ENCODE peak calls at places on chromosomes 1 and 21, in five cellular contexts. W is mesothelial cell of epicardium, M is K562, Q is AG04450, R is bronchial epithelial cell. E is an unnamed sample.

GRCh38 chr21:26072891-26073615 is 97.5 kb downstream of the APP start:
- DNase-seq in M (no peak), W (no peak), Q (peak; percentile 44), R (no peak), E (no peak)

GRCh38 chr21:39388038-39388810 is 39.3 kb upstream of the HMGN1 start:
- DNase-seq in W (peak; percentile 96), Q (no peak), R (peak; percentile 59), M (peak; percentile 94), E (peak; percentile 88)

GRCh38 chr1:156025873-156026272 is 5.1 kb upstream of the SSR2 start:
- DNase-seq in M (peak; percentile 73), R (peak; percentile 30), W (no peak), Q (no peak), E (peak; percentile 67)

GRCh38 chr1:113879459-113880038 is 7.8 kb downstream of the BCL2L15 start:
- DNase-seq in M (no peak), Q (peak; percentile 30), R (no peak), W (no peak), E (no peak)

GRCh38 chr1:156804572-156805243 is 11.9 kb downstream of the SH2D2A start:
- DNase-seq in W (no peak), R (no peak), M (no peak), Q (no peak), E (no peak)

GRCh38 chr1:89523597-89524368 is 846 bp upstream of the LRRC8B start:
- DNase-seq in M (peak; percentile 80), W (peak; percentile 39), R (no peak), Q (no peak), E (peak; percentile 62)

GRCh38 chr1:23083714-23084480 is 64.6 kb downstream of the KDM1A start:
- DNase-seq in W (no peak), Q (no peak), R (no peak), M (no peak), E (no peak)

GRCh38 chr1:117268926-117269378 is 58.2 kb upstream of the VTCN1 start:
- DNase-seq in M (no peak), Q (no peak), R (peak; percentile 35), W (peak; percentile 61), E (no peak)

GRCh38 chr1:30310966-30311742 is 412.2 kb downstream of the MATN1 start:
- DNase-seq in M (no peak), Q (no peak), W (peak; percentile 22), R (no peak), E (no peak)

GRCh38 chr1:87140831-87141540 is 187.7 kb upstream of the LMO4 start:
- DNase-seq in W (no peak), Q (no peak), M (no peak), R (peak; percentile 83), E (no peak)

GRCh38 chr1:202037706-202038296 is 27.4 kb downstream of the ELF3 start:
- DNase-seq in W (no peak), M (no peak), R (peak; percentile 76), Q (no peak), E (no peak)

GRCh38 chr21:15754640-15755039 is 24.9 kb downstream of the USP25 start:
- DNase-seq in R (peak; percentile 88), W (no peak), M (no peak), Q (no peak), E (no peak)

GRCh38 chr1:119632836-119633235 is 15.2 kb downstream of the ZNF697 start:
- DNase-seq in Q (no peak), W (no peak), R (no peak), M (no peak), E (no peak)

GRCh38 chr1:200877010-200877409 is 4.2 kb downstream of the GPR25 start:
- DNase-seq in R (no peak), Q (no peak), M (no peak), W (no peak), E (no peak)

GRCh38 chr1:116569776-116570357 is 959 bp downstream of the CD58 start:
- DNase-seq in R (peak; percentile 50), W (no peak), M (peak; percentile 75), Q (no peak), E (no peak)

GRCh38 chr1:85344256-85344694 is 67.8 kb upstream of the BCL10 start:
- DNase-seq in Q (no peak), M (peak; percentile 57), R (peak; percentile 25), W (no peak), E (no peak)

GRCh38 chr1:15684468-15685283 is 556 bp downstream of the PLEKHM2 start:
- DNase-seq in W (peak; percentile 59), Q (no peak), R (no peak), M (peak; percentile 88), E (peak; percentile 59)
- TF ChIP-seq CTCF in W (no peak), Q (peak; percentile 14), R (no peak), M (no peak), E (no peak)

GRCh38 chr1:205488074-205488723 is 16.3 kb upstream of the CDK18 start:
- DNase-seq in R (peak; percentile 53), W (no peak), M (peak; percentile 82), Q (no peak), E (peak; percentile 81)
- TF ChIP-seq CTCF in R (peak; percentile 81), W (peak; percentile 71), M (peak; percentile 80), Q (peak; percentile 82), E (peak; percentile 34)

DNA sequence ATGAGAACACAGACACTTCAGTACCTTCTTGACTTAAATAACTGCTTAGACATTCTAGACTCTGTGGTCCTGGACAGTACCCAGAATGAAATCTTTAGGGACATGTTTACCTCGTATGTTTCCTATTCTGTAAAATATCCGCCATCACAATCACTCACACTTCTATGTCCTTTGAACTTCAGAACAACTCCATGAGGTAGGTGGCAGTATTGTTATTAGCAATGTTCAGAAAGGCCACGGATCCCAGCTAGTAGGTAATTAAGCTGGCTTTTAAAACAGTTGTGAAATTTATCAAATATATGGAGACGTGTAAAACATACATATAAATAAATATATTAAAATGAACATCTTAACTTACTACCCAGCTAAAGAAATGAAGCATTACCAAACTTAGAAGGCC is 83.4 kb downstream of the CACHD1 start:
- DNase-seq in Q (no peak), R (peak; percentile 27), M (no peak), W (no peak), E (no peak)
- TF ChIP-seq CTCF in Q (no peak), R (no peak), M (no peak), W (no peak), E (no peak)

GRCh38 chr1:115088871-115089442 is 346 bp downstream of the TSPAN2 start:
- DNase-seq in W (no peak), Q (no peak), M (no peak), R (no peak), E (no peak)

GRCh38 chr1:115090547-115090946 is 1.2 kb upstream of the TSPAN2 start:
- DNase-seq in W (no peak), Q (no peak), R (no peak), M (no peak), E (no peak)

GRCh38 chr1:115090956-115091355 is 1.7 kb upstream of the TSPAN2 start:
- DNase-seq in W (no peak), Q (no peak), M (no peak), R (no peak), E (no peak)

GRCh38 chr1:115088115-115088794 is 1.0 kb downstream of the TSPAN2 start:
- DNase-seq in R (no peak), W (no peak), M (no peak), Q (no peak), E (no peak)

DNA sequence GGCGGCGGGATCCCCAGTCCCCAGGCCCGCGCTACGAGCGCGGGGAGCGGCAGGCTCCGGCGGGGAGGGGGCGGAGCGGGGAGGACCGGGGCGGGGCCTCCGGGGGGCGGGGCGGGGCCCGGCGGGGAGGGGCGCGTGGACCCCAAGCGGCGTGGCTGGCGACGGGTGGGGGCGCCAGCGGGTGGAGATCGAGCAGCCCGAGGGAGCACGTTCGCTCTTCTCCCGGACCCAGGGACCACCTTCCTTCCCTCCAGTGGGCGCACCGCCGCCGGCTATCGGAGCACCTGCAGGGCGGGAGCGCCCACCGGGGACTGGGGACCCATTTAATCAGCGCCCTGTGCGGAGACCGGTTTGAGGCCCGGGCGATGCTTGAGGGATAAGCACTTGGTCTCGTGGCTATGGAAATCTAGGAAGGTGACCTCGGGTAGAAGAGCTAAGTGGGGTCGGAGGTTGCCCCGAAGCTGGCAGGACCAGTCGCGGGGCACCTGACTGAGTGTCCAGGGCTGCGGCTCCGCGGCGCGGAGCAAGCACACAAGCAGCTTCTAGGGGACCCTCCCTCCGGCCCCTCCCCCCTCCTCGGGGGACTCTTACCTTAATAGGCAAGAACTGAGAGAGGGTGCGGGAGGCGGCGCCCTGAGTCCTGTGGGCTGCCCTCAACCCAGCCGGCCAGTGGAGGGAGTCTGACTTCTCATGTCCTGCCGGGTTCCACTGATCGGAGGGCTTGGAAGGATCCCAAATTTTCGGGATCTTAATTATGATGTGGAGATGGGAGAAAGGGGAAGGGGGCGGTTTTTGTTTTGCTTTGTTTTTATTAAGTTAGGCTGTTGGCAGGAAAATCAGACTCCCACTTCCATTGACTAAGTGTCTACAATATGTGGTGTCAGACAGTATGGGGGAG is at the start of gene TSPAN2:
- DNase-seq in M (peak; percentile 45), W (peak; percentile 66), R (no peak), Q (peak; percentile 20), E (peak; percentile 45)
- TF ChIP-seq CTCF in M (no peak), W (no peak), R (no peak), Q (peak; percentile 46), E (no peak)

DNA sequence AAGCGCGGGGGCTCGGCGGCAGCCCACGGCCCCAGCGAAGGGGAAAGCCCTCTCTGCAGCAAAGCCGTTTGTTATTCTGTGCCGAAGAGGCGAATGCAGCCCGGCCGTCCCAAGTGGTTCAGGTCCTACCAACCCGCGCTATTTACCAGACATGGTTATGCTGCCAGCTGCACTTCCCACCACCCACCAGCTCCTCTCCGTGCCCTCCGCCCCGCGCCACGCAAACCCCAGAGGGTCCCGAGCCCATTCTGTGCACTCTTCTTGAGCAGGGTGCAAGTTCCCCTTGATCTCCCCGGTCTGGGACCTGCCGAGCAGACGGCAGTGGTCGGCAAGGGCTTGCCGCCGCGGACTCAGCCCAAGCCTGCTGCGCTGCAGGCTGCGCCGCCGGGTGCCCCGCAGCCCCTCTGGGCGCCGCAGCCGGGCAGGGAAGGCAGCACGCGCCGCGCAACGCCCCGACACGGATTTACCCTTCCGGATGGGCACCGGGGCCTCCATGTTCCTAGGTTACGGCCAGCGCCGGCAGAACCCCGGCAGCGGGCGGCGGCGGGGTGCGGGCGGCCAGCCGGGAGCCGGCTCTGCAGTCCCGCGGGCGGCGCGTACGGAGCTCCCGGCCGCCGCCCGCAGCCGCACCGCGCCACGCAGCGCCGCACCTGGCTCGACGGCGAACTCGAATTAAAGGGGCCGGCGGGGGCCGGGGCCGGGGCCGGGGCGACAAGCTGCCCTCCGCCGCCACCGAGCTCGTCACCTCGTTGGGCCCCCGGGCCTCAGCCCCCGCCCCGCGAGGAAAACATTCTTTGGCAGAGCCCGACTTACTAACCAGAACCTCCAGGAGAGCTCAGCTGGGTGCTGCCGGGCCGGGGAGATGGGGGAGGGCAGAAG is 865 bp upstream of the KCNA2 start:
- DNase-seq in W (peak; percentile 40), Q (no peak), R (no peak), M (no peak), E (peak; percentile 55)
- TF ChIP-seq CTCF in W (no peak), Q (no peak), R (no peak), M (no peak), E (no peak)

DNA sequence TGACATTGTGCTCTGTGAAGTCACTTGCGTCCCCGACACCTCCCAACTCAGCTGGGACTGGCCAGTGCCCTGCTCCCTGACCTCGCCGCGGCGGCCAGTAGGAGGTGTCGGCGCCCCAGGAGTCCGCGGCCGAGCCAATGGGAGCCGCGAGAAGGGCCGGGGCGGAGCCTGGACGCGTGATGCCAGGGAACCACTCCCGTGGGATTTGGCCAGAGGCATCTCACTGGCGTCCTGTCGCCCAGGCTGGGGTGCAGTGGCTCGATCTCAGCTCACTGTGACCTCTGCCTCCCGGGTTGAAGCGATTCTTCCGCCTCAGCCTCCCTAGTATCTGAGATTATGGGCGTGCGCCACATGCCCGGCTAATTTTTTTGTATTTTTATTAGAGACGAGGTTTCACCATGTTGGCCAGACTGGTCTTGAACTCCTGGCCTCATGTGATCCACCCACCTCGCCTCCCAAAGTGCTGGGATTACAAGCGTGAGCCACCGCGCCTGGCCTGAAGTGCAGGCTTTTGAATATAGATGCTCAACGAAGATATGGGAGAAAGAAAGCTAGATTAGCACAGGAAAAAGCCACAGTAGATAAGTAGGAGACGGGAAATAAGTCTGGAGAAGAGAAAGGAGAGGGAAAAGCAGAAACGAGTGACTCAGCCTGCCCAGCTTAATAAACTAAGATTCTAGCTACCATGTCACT is 38.0 kb downstream of the ZBTB8OS start:
- DNase-seq in Q (no peak), W (peak; percentile 69), R (peak; percentile 57), M (peak; percentile 71), E (peak; percentile 83)
- TF ChIP-seq CTCF in Q (no peak), W (no peak), R (peak; percentile 29), M (no peak), E (peak; percentile 36)